ENCODE peak calls at places on chromosomes 11 and 22, in five cellular contexts. D is right lobe of liver, I is suprapubic skin, G is gastrocnemius medialis, Z is fibroblast of pulmonary artery. F is an unnamed sample.

GRCh38 chr11:132463941-132464340 is 1068.4 kb downstream of the OPCML start:
- DNase-seq in D (no peak), I (no peak), G (no peak), Z (no peak), F (no peak)

GRCh38 chr11:68749061-68749491 is 2.2 kb downstream of the TESMIN start:
- DNase-seq in D (no peak), I (no peak), G (no peak), Z (no peak), F (no peak)

GRCh38 chr22:24164823-24165379 is 16.4 kb upstream of the SUSD2 start:
- DNase-seq in D (no peak), I (no peak), G (no peak), Z (no peak), F (no peak)

GRCh38 chr22:27433585-27434190 is 367.9 kb downstream of the MN1 start:
- DNase-seq in D (no peak), I (no peak), G (no peak), Z (no peak), F (no peak)

GRCh38 chr22:35746248-35746647 is 28.6 kb downstream of the APOL5 start:
- DNase-seq in D (no peak), I (no peak), G (no peak), Z (peak), F (no peak)

GRCh38 chr22:31742115-31742514 is 7.8 kb downstream of the PRR14L start:
- DNase-seq in D (no peak), I (no peak), G (no peak), Z (no peak), F (no peak)

GRCh38 chr11:12962306-12962705 is 46.8 kb upstream of the RASSF10 start:
- DNase-seq in D (no peak), I (no peak), G (no peak), Z (no peak), F (no peak)

GRCh38 chr22:35620624-35621245 is 3.6 kb upstream of the MB start:
- DNase-seq in D (no peak), I (no peak), G (peak), Z (peak), F (no peak)

GRCh38 chr11:35038211-35038930 is 100.6 kb upstream of the CD44 start:
- DNase-seq in D (no peak), I (no peak), G (no peak), Z (no peak), F (no peak)

GRCh38 chr11:8055111-8055835 is 25.7 kb upstream of the TUB start:
- DNase-seq in D (no peak), I (peak), G (no peak), Z (no peak), F (no peak)
- TF ChIP-seq CTCF in D (no peak), I (no peak), G (no peak), Z (peak), F (no peak)

DNA sequence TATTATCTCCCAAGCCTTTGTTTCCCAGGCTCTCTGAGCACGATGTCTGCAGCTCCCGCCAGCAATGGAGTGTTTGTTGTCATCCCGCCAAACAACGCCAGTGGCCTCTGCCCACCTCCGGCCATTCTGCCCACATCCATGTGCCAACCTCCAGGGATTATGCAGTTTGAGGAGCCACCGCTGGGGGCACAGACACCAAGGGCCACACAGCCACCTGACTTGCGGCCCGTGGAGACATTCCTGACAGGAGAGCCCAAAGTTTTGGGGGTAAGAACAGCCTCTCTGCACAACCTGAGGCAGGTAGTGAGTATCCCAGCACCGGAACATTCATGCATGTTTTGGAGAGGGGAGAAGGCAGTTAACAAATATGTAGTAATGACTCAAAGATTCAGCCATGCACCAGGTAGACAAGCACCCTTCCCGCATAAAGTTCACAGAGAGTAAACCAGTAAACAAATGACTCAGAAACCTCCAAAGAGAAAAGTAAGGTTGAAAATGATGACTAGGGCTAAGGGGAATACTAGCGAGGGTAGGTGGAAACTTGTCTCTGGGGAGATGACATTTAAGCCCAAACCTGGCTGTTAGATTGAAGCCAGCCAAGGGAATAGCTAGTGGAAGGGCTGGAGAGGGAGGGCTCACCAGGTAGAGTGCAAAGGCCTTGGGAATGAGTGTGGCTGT is 7.2 kb downstream of the MS4A15 start:
- DNase-seq in D (no peak), I (no peak), G (no peak), Z (no peak), F (no peak)
- TF ChIP-seq CTCF in D (no peak), I (no peak), G (no peak), Z (no peak), F (no peak)

DNA sequence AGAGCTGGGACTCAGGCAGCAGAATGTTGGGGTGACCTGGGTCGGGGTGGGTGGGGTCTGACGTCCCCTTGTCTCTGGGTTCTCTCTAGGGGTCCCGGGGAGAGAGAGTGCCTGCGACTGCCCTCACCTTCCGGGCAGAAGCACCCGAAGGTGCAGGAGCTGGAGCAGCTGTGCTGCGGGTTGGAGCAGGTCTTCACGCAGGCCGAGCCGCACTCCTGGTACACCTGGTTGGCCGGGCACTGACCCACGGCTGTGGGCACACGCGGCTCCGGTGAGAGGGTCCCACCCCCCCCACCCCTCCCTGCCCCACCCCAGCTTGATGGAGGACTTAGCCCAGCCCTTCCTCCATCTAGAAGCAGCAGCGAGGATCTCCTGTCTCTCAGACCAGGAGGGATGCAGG is 6.4 kb downstream of the MUC6 start:
- DNase-seq in D (no peak), I (no peak), G (no peak), Z (no peak), F (no peak)
- TF ChIP-seq CTCF in D (no peak), I (no peak), G (no peak), Z (no peak), F (no peak)

GRCh38 chr11:64656797-64657196 is 65.8 kb downstream of the SLC22A12 start:
- DNase-seq in D (no peak), I (no peak), G (no peak), Z (no peak), F (no peak)
- TF ChIP-seq CTCF in D (no peak), I (no peak), G (no peak), Z (no peak), F (no peak)

DNA sequence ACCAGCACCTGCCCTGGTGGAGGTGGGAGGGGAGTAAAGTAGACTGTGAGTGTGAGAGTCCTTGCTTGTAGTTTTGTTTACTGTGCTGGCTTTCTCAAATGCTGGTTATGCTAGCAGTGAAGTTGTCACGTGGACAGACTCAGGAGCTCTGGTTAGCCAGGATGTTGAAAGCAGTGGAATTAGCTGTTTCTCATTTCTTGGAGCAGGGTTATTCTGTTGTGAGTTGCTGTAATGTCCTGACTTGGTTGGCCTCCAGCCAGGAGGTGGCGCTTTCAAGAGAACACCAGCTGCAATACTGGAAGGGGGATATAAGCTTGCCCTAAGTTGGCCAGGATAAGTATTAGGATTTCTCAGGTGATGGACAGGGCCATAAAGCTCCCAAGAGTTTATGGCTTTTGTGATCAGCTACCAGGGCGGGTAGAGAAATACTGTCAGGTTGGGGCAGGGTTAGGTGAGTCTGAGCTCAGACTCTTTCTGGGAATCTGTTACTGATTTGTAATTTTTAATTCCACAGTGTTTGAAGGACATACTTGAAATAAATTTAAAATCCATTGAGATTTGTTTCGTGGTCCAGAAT is 13.7 kb downstream of the CYP2D6 start:
- DNase-seq in D (no peak), I (no peak), G (no peak), Z (peak), F (no peak)
- TF ChIP-seq CTCF in D (no peak), I (no peak), G (no peak), Z (no peak), F (no peak)

F was measured in mucosa of descending colon.